ENCODE peak calls at places on chromosomes 4 and X, in ten cellular contexts. V is A549, P is AG10803, L is neural crest cell, W is fibroblast of lung, E is epithelial cell of esophagus, N is transverse colon, F is GM13976, B is GM10248, A is fibroblast of mammary gland. G is an unnamed sample.

GRCh38 chr4:3314706-3315260 is 22.0 kb downstream of the RGS12 start:
- DNase-seq in N (no peak), F (no peak), B (no peak), W (no peak), L (no peak), P (no peak), V (no peak), A (no peak), E (no peak), G (no peak)

GRCh38 chr4:42404001-42404400 is 6.7 kb downstream of the SHISA3 start:
- DNase-seq in F (no peak), N (no peak), W (no peak), B (no peak), V (no peak), P (no peak), E (no peak), A (no peak), L (no peak), G (no peak)

GRCh38 chrX:119989905-119990408 is 46.4 kb upstream of the NKAP start:
- DNase-seq in P (no peak), F (no peak), V (no peak), B (no peak), E (no peak), L (no peak), A (no peak), W (no peak), N (no peak), G (no peak)

GRCh38 chr4:60201052-60201673 is 999.0 kb upstream of the ADGRL3 start:
- DNase-seq in F (peak; percentile 27), A (peak; percentile 52), E (peak; percentile 64), L (peak; percentile 74), V (peak; percentile 45), N (peak; percentile 13), B (peak; percentile 23), W (peak; percentile 63), P (peak; percentile 35), G (peak; percentile 73)

GRCh38 chr4:157220026-157220881 is at the start of gene GRIA2:
- DNase-seq in N (no peak), W (peak; percentile 52), L (peak; percentile 85), P (peak; percentile 33), E (peak; percentile 66), A (peak; percentile 47), B (peak; percentile 44), V (peak; percentile 10), F (peak; percentile 42), G (peak; percentile 88)

GRCh38 chr4:139144161-139144859 is 32.7 kb downstream of the ELF2 start:
- DNase-seq in W (peak; percentile 42), N (peak; percentile 36), L (no peak), F (no peak), E (peak; percentile 77), A (peak; percentile 67), B (no peak), P (peak; percentile 73), V (no peak), G (no peak)

GRCh38 chrX:9832811-9833210 is 46.6 kb downstream of the SHROOM2 start:
- DNase-seq in L (no peak), N (no peak), V (no peak), E (no peak), W (no peak), P (no peak), B (no peak), F (no peak), A (no peak), G (peak; percentile 7)

GRCh38 chr4:137032242-137032641 is 500.1 kb downstream of the PCDH18 start:
- DNase-seq in B (no peak), P (no peak), W (peak; percentile 7), E (no peak), V (no peak), L (no peak), A (peak; percentile 5), N (no peak), F (no peak), G (no peak)

GRCh38 chr4:185576314-185576713 is 41.0 kb upstream of the PDLIM3 start:
- DNase-seq in V (no peak), W (no peak), L (no peak), A (no peak), F (no peak), N (no peak), B (no peak), P (no peak), E (peak; percentile 7), G (no peak)

GRCh38 chrX:136221851-136222513 is 29.2 kb downstream of the MAP7D3 start:
- DNase-seq in L (no peak), B (no peak), E (no peak), A (no peak), N (no peak), P (peak; percentile 49), W (no peak), F (no peak), V (no peak), G (no peak)

DNA sequence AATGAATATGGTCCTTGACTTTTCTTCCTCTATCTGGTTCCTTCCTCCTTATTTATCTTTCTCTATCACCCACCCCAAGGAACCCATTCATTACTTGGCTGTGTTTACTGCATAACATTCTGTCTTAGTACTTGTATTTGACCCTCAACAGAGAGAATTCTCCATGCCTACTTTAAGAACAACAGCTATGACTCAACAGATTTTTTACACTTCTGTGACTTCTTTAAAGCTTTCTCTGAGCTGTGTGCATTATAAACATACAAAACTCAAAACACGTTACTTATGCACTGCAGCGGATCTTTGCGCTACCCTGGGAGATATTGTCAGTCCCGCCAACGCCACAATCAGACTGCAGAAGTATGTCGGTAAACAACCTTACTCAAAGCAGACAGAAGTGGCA is 35.2 kb downstream of the PRKX start:
- DNase-seq in B (no peak), A (no peak), F (no peak), L (no peak), P (no peak), W (no peak), E (no peak), V (no peak), N (no peak), G (no peak)
- TF ChIP-seq CTCF in B (no peak), A (no peak), F (no peak), L (no peak), P (no peak), W (no peak), E (no peak), V (no peak), N (no peak), G (no peak)

GRCh38 chrX:50920132-50920531 is 9.6 kb downstream of the BMP15 start:
- DNase-seq in W (peak; percentile 14), F (no peak), E (peak; percentile 41), A (peak; percentile 24), N (no peak), B (no peak), L (no peak), V (peak; percentile 16), P (peak; percentile 11), G (peak; percentile 8)
- TF ChIP-seq CTCF in W (peak; percentile 28), F (no peak), E (peak; percentile 53), A (peak; percentile 44), N (peak; percentile 23), B (no peak), L (peak; percentile 60), V (peak; percentile 26), P (peak; percentile 48), G (no peak)

GRCh38 chr4:48116582-48116981 is 17.5 kb downstream of the TXK start:
- DNase-seq in E (no peak), A (no peak), V (no peak), N (no peak), L (no peak), B (no peak), P (no peak), W (no peak), F (no peak), G (no peak)

GRCh38 chr4:48118081-48118480 is 16.0 kb downstream of the TXK start:
- DNase-seq in N (no peak), L (no peak), V (no peak), F (no peak), W (no peak), E (no peak), P (no peak), B (no peak), A (no peak), G (no peak)

GRCh38 chr4:48122756-48123155 is 11.3 kb downstream of the TXK start:
- DNase-seq in E (no peak), P (no peak), N (no peak), A (no peak), W (no peak), B (no peak), L (no peak), V (no peak), F (no peak), G (no peak)

GRCh38 chr4:48121180-48121579 is 12.9 kb downstream of the TXK start:
- DNase-seq in A (no peak), W (no peak), F (no peak), P (no peak), E (peak; percentile 59), N (no peak), V (no peak), L (no peak), B (no peak), G (no peak)

DNA sequence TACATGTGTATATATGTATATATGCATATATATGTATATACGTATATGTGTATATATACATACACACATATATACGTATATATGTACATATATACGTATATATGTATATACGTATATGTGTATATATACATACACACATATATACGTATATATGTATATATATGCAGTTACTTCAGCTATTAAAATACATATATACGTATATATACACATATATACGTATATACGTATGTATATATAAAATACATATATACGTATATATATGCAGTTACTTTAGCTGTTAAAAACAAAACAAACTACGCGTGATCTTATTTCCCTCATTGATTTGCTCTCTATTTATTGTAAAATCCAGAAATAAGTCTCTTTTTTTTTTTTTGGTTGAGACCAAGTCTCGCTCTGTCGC is 13.9 kb downstream of the TXK start:
- DNase-seq in A (no peak), F (no peak), N (no peak), V (no peak), W (no peak), L (no peak), E (no peak), P (no peak), B (no peak), G (no peak)
- TF ChIP-seq CTCF in A (no peak), F (no peak), N (no peak), V (no peak), W (no peak), L (no peak), E (no peak), P (no peak), B (no peak), G (no peak)

DNA sequence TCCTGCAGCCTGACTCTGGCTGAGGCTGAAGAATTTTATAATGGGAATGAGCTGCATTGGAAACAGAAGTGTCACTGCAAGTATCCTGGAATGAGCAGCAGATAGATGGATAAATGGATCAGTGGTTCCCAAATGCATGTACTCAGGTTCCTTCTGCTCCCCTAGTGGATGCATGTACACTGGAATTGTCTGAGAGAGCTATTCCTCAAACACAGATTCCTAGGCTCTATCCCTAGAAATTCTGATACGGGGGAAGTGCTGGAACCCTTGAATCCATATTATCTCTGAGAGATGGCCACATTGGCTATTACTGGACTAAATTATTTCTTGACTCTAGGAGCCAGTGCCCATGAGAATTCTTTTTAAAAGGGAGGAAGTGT is 64.8 kb downstream of the TMEM131L start:
- DNase-seq in W (no peak), F (no peak), P (no peak), L (no peak), E (no peak), N (no peak), V (no peak), A (no peak), B (no peak), G (no peak)
- TF ChIP-seq CTCF in W (no peak), F (no peak), P (peak; percentile 26), L (no peak), E (peak; percentile 25), N (no peak), V (no peak), A (peak; percentile 11), B (no peak), G (no peak)

G was measured in endothelial cell.